ENCODE peak calls at places on chromosome 4, in five cellular contexts. Z is fibroblast of lung, Y is A549, W is GM13976, M is Calu3. L is an unnamed sample.

GRCh38 chr4:140005699-140006098 is 148.3 kb downstream of the MAML3 start:
- DNase-seq in M (no peak), Y (no peak), W (no peak), Z (no peak), L (no peak)

GRCh38 chr4:127182687-127183086 is 450.1 kb upstream of the INTU start:
- DNase-seq in M (no peak), Y (no peak), Z (peak), W (no peak), L (no peak)

GRCh38 chr4:119046263-119046662 is 89.4 kb upstream of the MYOZ2 start:
- DNase-seq in W (no peak), Y (no peak), Z (no peak), M (no peak), L (no peak)

GRCh38 chr4:2354127-2354526 is 64.3 kb downstream of the ZFYVE28 start:
- DNase-seq in W (peak), Y (no peak), M (no peak), Z (no peak), L (peak)

GRCh38 chr4:187227907-187228699 is 504.4 kb upstream of the FAT1 start:
- DNase-seq in W (no peak), Z (no peak), Y (no peak), M (no peak), L (no peak)

GRCh38 chr4:123350191-123350544 is 46.4 kb upstream of the SPRY1 start:
- DNase-seq in Y (peak), W (no peak), M (peak), Z (peak), L (peak)

GRCh38 chr4:6221296-6221850 is 21.0 kb upstream of the JAKMIP1 start:
- DNase-seq in W (no peak), M (no peak), Z (no peak), Y (no peak), L (no peak)

GRCh38 chr4:48173055-48173991 is 39.3 kb upstream of the TXK start:
- DNase-seq in W (peak), Y (peak), Z (peak), M (no peak), L (no peak)

GRCh38 chr4:121711263-121712000 is 14.7 kb upstream of the ANXA5 start:
- DNase-seq in M (peak), Z (peak), W (peak), Y (peak), L (peak)

GRCh38 chr4:87565746-87566145 is 36.6 kb upstream of the SPARCL1 start:
- DNase-seq in M (no peak), Z (no peak), W (no peak), Y (no peak), L (no peak)

GRCh38 chr4:7812191-7812860 is 127.3 kb downstream of the AFAP1 start:
- DNase-seq in W (no peak), M (no peak), Z (peak), Y (no peak), L (no peak)

GRCh38 chr4:83112239-83112638 is 2.3 kb downstream of the PLAC8 start:
- DNase-seq in M (no peak), Y (no peak), Z (no peak), W (peak), L (peak)

DNA sequence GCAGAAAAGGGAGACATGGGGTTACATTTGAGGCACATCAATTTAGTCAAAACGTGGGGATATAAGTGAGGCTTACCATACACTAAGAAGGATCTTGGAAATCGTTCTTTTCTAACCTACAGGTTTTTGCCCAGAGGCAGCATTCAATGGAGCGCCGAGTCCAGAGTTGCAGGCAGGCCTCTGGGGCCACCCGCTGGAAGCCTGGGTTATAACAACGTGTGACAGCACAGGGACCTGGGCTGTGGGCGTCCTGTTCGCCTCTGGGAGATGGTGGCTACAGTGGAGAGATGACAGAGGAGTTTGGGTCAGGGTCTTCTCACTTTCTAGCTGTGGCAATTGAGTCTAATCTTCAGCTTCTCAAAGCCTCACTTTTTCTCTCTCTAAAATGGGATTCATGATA is 53.9 kb downstream of the ENPP6 start:
- DNase-seq in Z (peak), W (peak), M (peak), Y (peak), L (peak)
- TF ChIP-seq CTCF in Z (peak), W (no peak), M (peak), Y (peak), L (peak)

GRCh38 chr4:80619070-80619674 is 283.6 kb downstream of the CFAP299 start:
- DNase-seq in Y (peak), M (peak), W (no peak), Z (peak), L (peak)
- TF ChIP-seq CTCF in Y (peak), M (peak), W (peak), Z (no peak), L (peak)

GRCh38 chr4:175087156-175087555 is 169.0 kb downstream of the ADAM29 start:
- DNase-seq in M (no peak), Z (no peak), W (no peak), Y (no peak), L (no peak)

GRCh38 chr4:175090116-175090515 is 172.0 kb downstream of the ADAM29 start:
- DNase-seq in Y (peak), Z (no peak), M (no peak), W (no peak), L (no peak)

GRCh38 chr4:175092114-175092513 is 174.0 kb downstream of the ADAM29 start:
- DNase-seq in Y (no peak), M (no peak), W (no peak), Z (no peak), L (no peak)

GRCh38 chr4:175091649-175092048 is 173.5 kb downstream of the ADAM29 start:
- DNase-seq in M (no peak), Z (no peak), Y (no peak), W (no peak), L (no peak)
- TF ChIP-seq CTCF in M (no peak), Z (no peak), Y (no peak), W (no peak), L (no peak)

GRCh38 chr4:174709531-174709930 is 119.5 kb downstream of the GLRA3 start:
- DNase-seq in W (no peak), Y (no peak), Z (no peak), M (no peak), L (no peak)
- TF ChIP-seq CTCF in W (no peak), Y (no peak), Z (no peak), M (no peak), L (no peak)

DNA sequence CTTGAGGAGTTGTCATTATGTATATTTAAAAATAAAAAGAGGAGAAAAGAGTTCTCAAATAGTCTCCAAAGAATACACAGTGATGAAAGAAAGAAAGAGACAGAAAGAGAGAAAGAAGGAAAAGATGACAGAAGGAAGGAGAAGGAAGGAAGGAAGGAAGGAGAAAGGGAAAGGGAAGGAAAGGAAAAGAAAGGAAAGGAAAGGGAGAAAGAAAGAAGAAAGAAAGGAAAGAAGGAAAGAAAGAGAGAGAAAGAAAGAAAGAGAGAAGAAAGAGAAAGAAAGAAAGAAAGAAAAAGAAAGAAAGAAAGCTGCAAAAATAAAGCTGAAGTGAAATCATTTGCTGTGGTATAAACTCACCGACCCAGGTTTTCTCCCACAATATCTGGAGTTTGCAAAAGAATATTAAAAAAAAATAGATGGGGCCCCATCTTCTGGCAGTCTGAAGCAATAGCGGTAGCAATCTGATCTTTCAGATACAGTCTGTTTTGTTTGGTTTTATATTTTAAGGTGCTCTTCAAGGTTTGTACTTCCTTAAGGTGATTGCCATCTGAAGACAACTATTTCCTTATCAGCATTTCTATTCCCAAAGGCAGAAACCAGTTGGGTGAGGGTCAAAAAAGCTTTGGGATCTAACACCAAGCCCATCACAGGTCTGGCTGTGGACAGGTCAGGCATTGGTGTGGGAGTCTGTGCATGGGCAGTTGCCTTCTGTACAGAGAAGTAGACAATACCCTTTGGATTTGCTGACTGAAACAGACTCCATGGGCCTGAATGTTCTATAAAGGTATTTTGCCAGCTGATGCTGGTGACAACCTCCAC is 160.4 kb downstream of the CPEB2 start:
- DNase-seq in Z (no peak), Y (peak), W (peak), M (no peak), L (no peak)
- TF ChIP-seq CTCF in Z (peak), Y (peak), W (peak), M (no peak), L (peak)

GRCh38 chr4:23902203-23902602 is 12.4 kb upstream of the PPARGC1A start:
- DNase-seq in Z (no peak), M (no peak), Y (no peak), W (no peak), L (no peak)
- TF ChIP-seq CTCF in Z (no peak), M (no peak), Y (no peak), W (no peak), L (no peak)

DNA sequence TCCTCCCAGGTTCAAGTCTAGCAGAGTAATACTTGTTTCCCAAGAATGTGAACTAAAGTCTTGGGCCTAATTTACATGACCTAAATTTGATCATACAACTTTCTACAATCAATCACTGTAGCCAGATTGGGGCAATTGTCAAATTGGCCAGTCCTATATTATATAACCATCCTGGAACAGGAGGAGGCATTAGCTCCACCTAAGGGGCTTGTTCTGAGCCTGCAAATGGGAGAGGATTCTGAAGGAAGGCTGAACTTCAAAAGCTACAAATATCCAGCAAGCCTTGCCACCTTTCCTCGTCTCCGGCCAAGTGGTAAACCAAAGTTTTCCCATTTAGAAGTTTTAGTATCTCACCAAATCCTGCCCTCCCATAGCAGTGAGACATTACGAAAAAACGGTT is 1289.6 kb upstream of the TENM3 start:
- DNase-seq in M (no peak), Z (no peak), Y (peak), W (no peak), L (no peak)
- TF ChIP-seq CTCF in M (no peak), Z (peak), Y (no peak), W (no peak), L (no peak)

GRCh38 chr4:105025263-105026017 is 121.2 kb upstream of the TET2 start:
- DNase-seq in M (no peak), Z (no peak), Y (no peak), W (no peak), L (no peak)
- TF ChIP-seq CTCF in M (no peak), Z (no peak), Y (no peak), W (no peak), L (no peak)

GRCh38 chr4:68905598-68906237 is 45.9 kb downstream of the UGT2A3 start:
- DNase-seq in W (no peak), Y (no peak), Z (peak), M (peak), L (no peak)

GRCh38 chr4:68907788-68908700 is 43.6 kb downstream of the UGT2A3 start:
- DNase-seq in M (no peak), W (no peak), Z (peak), Y (peak), L (no peak)

GRCh38 chr4:68907230-68907629 is 44.4 kb downstream of the UGT2A3 start:
- DNase-seq in Y (no peak), M (no peak), W (no peak), Z (peak), L (no peak)

GRCh38 chr4:68906238-68907137 is 45.1 kb downstream of the UGT2A3 start:
- DNase-seq in M (peak), Z (peak), W (no peak), Y (no peak), L (no peak)

GRCh38 chr4:68904786-68905185 is 46.8 kb downstream of the UGT2A3 start:
- DNase-seq in Z (no peak), Y (no peak), M (peak), W (no peak), L (no peak)
- TF ChIP-seq CTCF in Z (peak), Y (no peak), M (peak), W (peak), L (no peak)